ENCODE peak calls at places on chromosome X, in seven cellular contexts. One of them, this sample, is unnamed.

GRCh38 chrX:27591938-27592337 is 1.8 kb downstream of the DCAF8L2 start:
- DNase-seq in upper lobe of right lung: no peak
- DNase-seq in fibroblast of mammary gland: no peak
- DNase-seq in GM19239: no peak
- DNase-seq in effector memory CD4-positive, alpha-beta T cell: no peak
- DNase-seq in G401: no peak
- DNase-seq in brain microvascular endothelial cell: no peak
- DNase-seq in this sample: no peak

GRCh38 chrX:71301195-71301924 is at the start of gene ITGB1BP2:
- DNase-seq in GM19239: no peak
- DNase-seq in fibroblast of mammary gland: peak; percentile 40
- DNase-seq in effector memory CD4-positive, alpha-beta T cell: no peak
- DNase-seq in G401: peak; percentile 17
- DNase-seq in brain microvascular endothelial cell: no peak
- DNase-seq in upper lobe of right lung: no peak
- DNase-seq in this sample: peak; percentile 51

GRCh38 chrX:1472975-1473374 is 20.3 kb upstream of the ASMTL start:
- DNase-seq in brain microvascular endothelial cell: no peak
- DNase-seq in effector memory CD4-positive, alpha-beta T cell: no peak
- DNase-seq in GM19239: no peak
- DNase-seq in fibroblast of mammary gland: no peak
- DNase-seq in G401: no peak
- DNase-seq in upper lobe of right lung: no peak
- DNase-seq in this sample: no peak

GRCh38 chrX:97155809-97156208 is 272.1 kb downstream of the RPA4 start:
- DNase-seq in brain microvascular endothelial cell: no peak
- DNase-seq in upper lobe of right lung: no peak
- DNase-seq in G401: no peak
- DNase-seq in GM19239: no peak
- DNase-seq in effector memory CD4-positive, alpha-beta T cell: no peak
- DNase-seq in fibroblast of mammary gland: no peak
- DNase-seq in this sample: no peak

GRCh38 chrX:69556094-69557011 is 52.2 kb downstream of the NALF2 start:
- DNase-seq in fibroblast of mammary gland: peak; percentile 28
- DNase-seq in GM19239: no peak
- DNase-seq in brain microvascular endothelial cell: peak; percentile 36
- DNase-seq in upper lobe of right lung: no peak
- DNase-seq in G401: no peak
- DNase-seq in effector memory CD4-positive, alpha-beta T cell: no peak
- DNase-seq in this sample: no peak

GRCh38 chrX:48025561-48025960 is 18.8 kb downstream of the SPACA5 start:
- DNase-seq in effector memory CD4-positive, alpha-beta T cell: no peak
- DNase-seq in upper lobe of right lung: no peak
- DNase-seq in fibroblast of mammary gland: peak; percentile 70
- DNase-seq in GM19239: no peak
- DNase-seq in brain microvascular endothelial cell: peak; percentile 54
- DNase-seq in G401: peak; percentile 81
- DNase-seq in this sample: peak; percentile 82

GRCh38 chrX:48028091-48028490 is 21.3 kb downstream of the SPACA5 start:
- DNase-seq in G401: no peak
- DNase-seq in GM19239: no peak
- DNase-seq in brain microvascular endothelial cell: no peak
- DNase-seq in fibroblast of mammary gland: no peak
- DNase-seq in upper lobe of right lung: no peak
- DNase-seq in effector memory CD4-positive, alpha-beta T cell: no peak
- DNase-seq in this sample: no peak

GRCh38 chrX:41022579-41022978 is 62.7 kb upstream of the USP9X start:
- DNase-seq in brain microvascular endothelial cell: no peak
- DNase-seq in upper lobe of right lung: no peak
- DNase-seq in fibroblast of mammary gland: peak; percentile 69
- DNase-seq in GM19239: no peak
- DNase-seq in G401: no peak
- DNase-seq in effector memory CD4-positive, alpha-beta T cell: no peak
- DNase-seq in this sample: no peak

GRCh38 chrX:119989905-119990408 is 46.4 kb upstream of the NKAP start:
- DNase-seq in fibroblast of mammary gland: no peak
- DNase-seq in G401: no peak
- DNase-seq in effector memory CD4-positive, alpha-beta T cell: no peak
- DNase-seq in brain microvascular endothelial cell: no peak
- DNase-seq in GM19239: no peak
- DNase-seq in upper lobe of right lung: no peak
- DNase-seq in this sample: no peak

This sample was measured in cerebellar cortex.